ENCODE peak calls at places on chromosome 15, in five cellular contexts. M is epithelial cell of esophagus, E is sigmoid colon, O is colonic mucosa, C is mammary epithelial cell. J is an unnamed sample.

GRCh38 chr15:64247906-64248541 is 85.2 kb upstream of the PPIB start:
- DNase-seq in C (peak), O (peak), E (no peak), M (peak), J (no peak)

GRCh38 chr15:51947124-51947523 is 24.5 kb downstream of the LEO1 start:
- DNase-seq in C (no peak), E (no peak), M (no peak), O (no peak), J (no peak)

GRCh38 chr15:40420793-40421192 is 15.2 kb downstream of the IVD start:
- DNase-seq in M (peak), E (no peak), C (peak), O (peak), J (peak)

GRCh38 chr15:77825546-77825945 is 192.8 kb upstream of the LINGO1 start:
- DNase-seq in C (no peak), E (no peak), O (no peak), M (no peak), J (peak)

GRCh38 chr15:65870889-65871533 is 1.7 kb downstream of the RAB11A start:
- DNase-seq in O (peak), C (peak), M (peak), E (no peak), J (no peak)

GRCh38 chr15:81043568-81044301 is 43.0 kb downstream of the TLNRD1 start:
- DNase-seq in O (no peak), M (no peak), E (no peak), C (no peak), J (no peak)

GRCh38 chr15:26051771-26052685 is 188.9 kb upstream of the ATP10A start:
- DNase-seq in E (peak), O (peak), M (no peak), C (no peak), J (no peak)

GRCh38 chr15:45442497-45443135 is 64.3 kb upstream of the GATM start:
- DNase-seq in E (no peak), O (no peak), C (peak), M (peak), J (no peak)

GRCh38 chr15:69092159-69092558 is 68.3 kb upstream of the GLCE start:
- DNase-seq in E (no peak), O (no peak), M (peak), C (peak), J (no peak)

GRCh38 chr15:69537888-69538287 is 85.3 kb downstream of the RPLP1 start:
- DNase-seq in E (no peak), M (no peak), O (no peak), C (no peak), J (no peak)

GRCh38 chr15:45199136-45199810 is 11.5 kb upstream of the SHF start:
- DNase-seq in E (no peak), M (peak), O (peak), C (peak), J (peak)

GRCh38 chr15:88243895-88244787 is 12.4 kb downstream of the NTRK3 start:
- DNase-seq in M (peak), O (no peak), E (no peak), C (peak), J (peak)

GRCh38 chr15:35548435-35548834 is 2.5 kb upstream of the DPH6 start:
- DNase-seq in C (peak), M (peak), E (no peak), O (no peak), J (no peak)

GRCh38 chr15:78212546-78213424 is 21.6 kb downstream of the ACSBG1 start:
- DNase-seq in E (peak), O (peak), C (peak), M (peak), J (peak)